ENCODE peak calls at places on chromosomes 7 and 10, in five cellular contexts. P is Kasumi-1, E is A172, J is body of pancreas, O is A549. G is an unnamed sample.
A peak's percentile ranks its signal among the peaks of the same experiment; 100 is the strongest.

GRCh38 chr10:80392250-80392649 is 16.1 kb upstream of the PRXL2A start:
- DNase-seq in P (no peak), E (no peak), J (no peak), O (no peak), G (no peak)

GRCh38 chr10:72056932-72057751 is 31.2 kb downstream of the SPOCK2 start:
- DNase-seq in P (no peak), E (no peak), J (peak; percentile 80), O (no peak), G (no peak)

GRCh38 chr7:116417593-116418345 is 81.8 kb upstream of the CAV2 start:
- DNase-seq in P (peak; percentile 29), E (no peak), J (no peak), O (peak; percentile 29), G (no peak)

GRCh38 chr7:130998993-130999602 is 265.1 kb upstream of the KLF14 start:
- DNase-seq in P (no peak), E (no peak), J (no peak), O (no peak), G (peak; percentile 41)

GRCh38 chr10:4217187-4217586 is 432.2 kb upstream of the KLF6 start:
- DNase-seq in P (no peak), E (no peak), J (no peak), O (no peak), G (no peak)

GRCh38 chr7:371119-371778 is 81.3 kb downstream of the FOXL3 start:
- DNase-seq in P (no peak), E (no peak), J (no peak), O (peak; percentile 20), G (no peak)

GRCh38 chr10:109591631-109592030 is 331.7 kb downstream of the XPNPEP1 start:
- DNase-seq in P (no peak), E (no peak), J (no peak), O (no peak), G (no peak)

GRCh38 chr7:38476764-38477163 is 154.4 kb downstream of the AMPH start:
- DNase-seq in P (no peak), E (no peak), J (no peak), O (no peak), G (no peak)

GRCh38 chr7:135273581-135273980 is 39.9 kb downstream of the STRA8 start:
- DNase-seq in P (no peak), E (no peak), J (no peak), O (no peak), G (no peak)

GRCh38 chr10:58971806-58972491 is 204.5 kb upstream of the PHYHIPL start:
- DNase-seq in P (no peak), E (no peak), J (no peak), O (no peak), G (no peak)

GRCh38 chr7:84647797-84648762 is 453.5 kb upstream of the SEMA3A start:
- DNase-seq in P (no peak), E (peak; percentile 59), J (no peak), O (no peak), G (peak; percentile 64)

GRCh38 chr7:101077303-101078086 is 7.8 kb upstream of the TRIM56 start:
- DNase-seq in P (peak; percentile 78), E (peak; percentile 83), J (peak; percentile 86), O (peak; percentile 78), G (peak; percentile 75)

GRCh38 chr10:97179731-97180366 is 5.9 kb downstream of the SLIT1 start:
- DNase-seq in P (no peak), E (no peak), J (no peak), O (no peak), G (no peak)

GRCh38 chr10:132383026-132383565 is 13.9 kb upstream of the PWWP2B start:
- DNase-seq in P (no peak), E (no peak), J (no peak), O (no peak), G (no peak)

GRCh38 chr7:107201795-107202450 is 33.1 kb downstream of the HBP1 start:
- DNase-seq in P (peak; percentile 50), E (peak; percentile 38), J (peak; percentile 77), O (peak; percentile 51), G (peak; percentile 43)

GRCh38 chr7:4702961-4703512 is 20.9 kb downstream of the FOXK1 start:
- DNase-seq in P (no peak), E (no peak), J (no peak), O (no peak), G (no peak)

GRCh38 chr7:30752979-30753378 is 1.0 kb downstream of the INMT start:
- DNase-seq in P (no peak), E (no peak), J (peak; percentile 62), O (no peak), G (no peak)

GRCh38 chr7:151773795-151774194 is 103.1 kb downstream of the PRKAG2 start:
- DNase-seq in P (no peak), E (no peak), J (no peak), O (no peak), G (no peak)